ENCODE peak calls at places on chromosomes 11 and 22, in eight cellular contexts. J, Z, D, K, A, U, G and E are unnamed samples.

GRCh38 chr11:47917643-47918369 is 62.6 kb upstream of the PTPRJ start:
- DNase-seq in J (peak), A (peak), Z (peak), U (peak), G (peak), K (peak), D (peak), E (peak)

GRCh38 chr11:113014731-113015455 is 53.7 kb downstream of the NCAM1 start:
- DNase-seq in A (peak), U (peak), J (no peak), Z (no peak), D (no peak), G (no peak), K (no peak), E (no peak)

GRCh38 chr22:40323681-40324083 is 22.6 kb upstream of the ADSL start:
- DNase-seq in A (no peak), J (no peak), G (no peak), Z (no peak), U (no peak), K (no peak), D (no peak), E (no peak)

GRCh38 chr11:75482310-75482606 is 43.5 kb downstream of the GDPD5 start:
- DNase-seq in J (no peak), G (no peak), Z (no peak), U (no peak), K (no peak), A (peak), D (no peak), E (no peak)

GRCh38 chr11:368414-369335 is 624 bp upstream of the B4GALNT4 start:
- DNase-seq in G (no peak), Z (no peak), A (peak), K (peak), D (peak), J (peak), U (no peak), E (no peak)

GRCh38 chr22:41862530-41863266 is 29.8 kb downstream of the SREBF2 start:
- DNase-seq in G (no peak), U (no peak), Z (peak), J (peak), D (no peak), K (no peak), A (no peak), E (no peak)

GRCh38 chr22:17910561-17911311 is 113.6 kb downstream of the MICAL3 start:
- DNase-seq in K (peak), G (no peak), D (peak), A (peak), U (peak), Z (peak), J (peak), E (no peak)

GRCh38 chr22:45599836-45600577 is 71.6 kb upstream of the ATXN10 start:
- DNase-seq in G (no peak), U (no peak), J (no peak), D (no peak), K (no peak), A (no peak), Z (no peak), E (no peak)

GRCh38 chr22:42905702-42906183 is 48.7 kb upstream of the ARFGAP3 start:
- DNase-seq in D (no peak), A (peak), U (no peak), K (peak), Z (no peak), J (no peak), G (no peak), E (no peak)

GRCh38 chr11:6468712-6469495 is 4.8 kb downstream of the TRIM3 start:
- DNase-seq in J (peak), A (peak), U (peak), G (peak), Z (peak), K (peak), D (peak), E (peak)

GRCh38 chr11:86274503-86274902 is 27.5 kb upstream of the HIKESHI start:
- DNase-seq in D (no peak), A (no peak), G (no peak), Z (no peak), U (no peak), K (no peak), J (no peak), E (no peak)

GRCh38 chr11:67420147-67420645 is 4.7 kb downstream of the CARNS1 start:
- DNase-seq in A (no peak), J (no peak), G (no peak), U (no peak), D (no peak), Z (no peak), K (no peak), E (no peak)

GRCh38 chr22:36740716-36741115 is 35.2 kb downstream of the IFT27 start:
- DNase-seq in K (no peak), Z (peak), G (no peak), U (no peak), A (no peak), D (no peak), J (no peak), E (peak)

GRCh38 chr22:43197271-43197941 is 10.5 kb upstream of the TTLL12 start:
- DNase-seq in K (no peak), D (no peak), Z (no peak), U (no peak), A (no peak), G (no peak), J (no peak), E (no peak)

GRCh38 chr11:111660822-111661221 is 58.6 kb downstream of the SIK2 start:
- DNase-seq in Z (no peak), G (no peak), A (no peak), D (no peak), U (no peak), K (no peak), J (peak), E (no peak)

GRCh38 chr22:25146311-25146710 is 53.3 kb upstream of the CRYBB3 start:
- DNase-seq in Z (no peak), G (no peak), J (no peak), A (no peak), D (no peak), K (peak), U (no peak), E (no peak)

GRCh38 chr11:124768914-124769313 is 6.8 kb upstream of the ESAM start:
- DNase-seq in D (no peak), Z (no peak), J (no peak), G (no peak), U (no peak), A (no peak), K (no peak), E (no peak)

GRCh38 chr22:16651217-16651616 is 58.6 kb upstream of the CCT8L2 start:
- DNase-seq in Z (no peak), U (no peak), J (no peak), D (no peak), K (no peak), A (no peak), G (no peak), E (no peak)

GRCh38 chr11:111737877-111738205 is 28.3 kb downstream of the PPP2R1B start:
- DNase-seq in J (no peak), G (no peak), D (no peak), K (peak), A (no peak), U (no peak), Z (no peak), E (no peak)

GRCh38 chr11:130489716-130490115 is 41.3 kb downstream of the ADAMTS15 start:
- DNase-seq in A (no peak), D (no peak), J (no peak), K (no peak), G (no peak), Z (no peak), U (no peak), E (no peak)

GRCh38 chr11:113475160-113475761 is at the start of gene DRD2:
- DNase-seq in A (no peak), U (peak), D (no peak), Z (no peak), J (no peak), G (no peak), K (no peak), E (no peak)

GRCh38 chr11:96474263-96474662 is 84.5 kb downstream of the JRKL start:
- DNase-seq in D (no peak), J (no peak), A (no peak), U (no peak), G (no peak), K (no peak), Z (no peak), E (no peak)

GRCh38 chr11:90476442-90477007 is 253.7 kb upstream of the CHORDC1 start:
- DNase-seq in D (peak), J (peak), A (peak), Z (no peak), U (no peak), G (no peak), K (peak), E (no peak)
- TF ChIP-seq CTCF in D (peak), J (peak), A (peak), Z (peak), U (peak), G (peak), K (peak), E (no peak)

DNA sequence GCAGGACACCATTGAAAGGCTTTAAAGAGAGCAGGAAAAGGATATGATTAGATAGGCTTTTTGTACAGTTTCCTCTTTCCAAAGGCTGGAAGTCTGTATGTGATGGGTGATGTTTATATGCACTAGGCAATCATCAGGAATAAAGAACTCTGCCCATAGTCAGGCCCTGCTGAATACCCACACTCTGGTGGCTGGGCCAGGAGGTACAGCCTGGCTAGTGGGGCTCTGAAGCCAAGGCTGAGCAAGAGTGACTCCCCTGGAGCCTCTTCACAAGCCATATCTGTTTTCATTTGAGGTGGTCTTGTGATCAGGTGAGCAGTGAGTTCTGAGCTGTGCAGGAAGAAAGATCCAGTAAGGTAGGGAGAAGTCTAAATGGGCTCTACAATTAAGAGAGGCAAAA is 539.9 kb upstream of the CCDC90B start:
- DNase-seq in K (no peak), U (no peak), D (no peak), J (no peak), A (no peak), G (no peak), Z (no peak), E (no peak)
- H3K4me3 ChIP-seq in K (no peak), U (no peak), D (no peak), J (no peak), A (no peak), G (no peak), Z (no peak), E (no peak)

DNA sequence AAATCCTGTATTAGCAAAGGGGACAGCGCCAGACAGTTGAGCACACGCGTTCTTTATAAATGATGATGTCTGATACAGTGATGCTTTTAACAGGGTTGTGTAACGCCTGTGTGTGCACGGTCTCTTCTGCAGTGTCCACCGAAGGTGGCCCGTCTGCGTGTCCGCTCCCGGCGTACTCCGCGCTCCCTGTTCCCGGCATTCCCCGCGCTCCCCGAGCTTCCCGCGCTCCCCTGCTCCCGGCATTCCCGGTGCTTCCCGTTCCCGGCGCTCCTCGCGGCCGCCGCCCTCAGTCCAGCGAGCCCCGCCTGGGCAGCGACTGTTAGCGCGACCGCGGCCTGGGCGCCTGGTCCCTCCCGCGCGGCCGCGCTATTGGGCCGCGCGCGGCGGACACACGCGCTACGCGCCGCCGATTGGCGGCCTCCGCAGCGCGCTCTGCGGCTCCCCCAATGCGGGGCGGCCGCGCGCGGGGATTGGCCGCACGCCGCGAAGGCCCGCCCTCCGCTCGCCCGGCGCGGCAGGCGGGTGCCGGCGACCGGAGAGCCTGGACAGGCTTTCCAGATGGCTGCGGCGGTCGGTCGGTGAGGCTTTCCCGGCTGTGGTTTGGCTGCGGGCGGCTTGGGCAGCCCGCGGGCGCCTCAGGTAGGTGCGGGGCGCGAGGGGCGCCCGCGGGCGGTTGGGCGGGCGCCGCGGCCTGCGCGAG is at the start of gene DGCR8:
- DNase-seq in G (peak), K (peak), A (peak), Z (peak), U (peak), D (peak), J (peak), E (peak)
- TF ChIP-seq POLR2A in G (peak), K (peak), A (peak), Z (peak), U (peak), D (peak), J (peak), E (no peak)

GRCh38 chr11:11569936-11570491 is 51.8 kb downstream of the GALNT18 start:
- DNase-seq in K (peak), A (peak), Z (no peak), D (no peak), J (no peak), U (peak), G (peak), E (peak)
- TF ChIP-seq CTCF in K (no peak), A (no peak), Z (no peak), D (no peak), J (no peak), U (no peak), G (no peak), E (no peak)

GRCh38 chr11:12692238-12693074 is 18.2 kb downstream of the TEAD1 start:
- DNase-seq in D (peak), G (peak), Z (peak), J (peak), U (peak), K (peak), A (peak), E (peak)
- H3K4me3 ChIP-seq in D (peak), G (no peak), Z (peak), J (no peak), U (no peak), K (no peak), A (no peak), E (no peak)

GRCh38 chr11:16195659-16196058 is 160.7 kb downstream of the SOX6 start:
- DNase-seq in G (no peak), D (peak), U (no peak), Z (no peak), A (no peak), K (no peak), J (peak), E (no peak)
- TF ChIP-seq POLR2A in G (no peak), D (no peak), U (no peak), Z (no peak), A (no peak), K (no peak), J (no peak), E (no peak)